ENCODE peak calls at places on chromosomes 5 and 9, in ten cellular contexts. S, K, E, I, J, F, N, B, L and P are unnamed samples.
A peak's percentile ranks its signal among the peaks of the same experiment; 100 is the strongest.

GRCh38 chr5:7745882-7746735 is 104.8 kb downstream of the CFAP90 start:
- DNase-seq in S (peak; percentile 59), K (peak; percentile 65), E (peak; percentile 77), I (peak; percentile 69), J (peak; percentile 71), F (peak; percentile 63), N (peak; percentile 72), B (no peak), L (peak; percentile 69), P (peak; percentile 57)

GRCh38 chr9:135218331-135219225 is 131.1 kb downstream of the OLFM1 start:
- DNase-seq in S (no peak), K (no peak), E (peak; percentile 23), I (no peak), J (no peak), F (peak; percentile 22), N (no peak), B (no peak), L (peak; percentile 20), P (no peak)

GRCh38 chr9:34443533-34443932 is 14.8 kb downstream of the FAM219A start:
- DNase-seq in S (no peak), K (no peak), E (no peak), I (no peak), J (no peak), F (no peak), N (no peak), B (no peak), L (no peak), P (no peak)

GRCh38 chr5:1276930-1277329 is 17.9 kb downstream of the TERT start:
- DNase-seq in S (no peak), K (no peak), E (no peak), I (no peak), J (no peak), F (no peak), N (no peak), B (no peak), L (no peak), P (no peak)

GRCh38 chr5:132365213-132365612 is 4.3 kb upstream of the SLC22A5 start:
- DNase-seq in S (peak; percentile 74), K (no peak), E (no peak), I (no peak), J (no peak), F (no peak), N (peak; percentile 95), B (no peak), L (no peak), P (no peak)

GRCh38 chr9:31445960-31446359 is 938.5 kb upstream of the ACO1 start:
- DNase-seq in S (no peak), K (no peak), E (no peak), I (no peak), J (no peak), F (no peak), N (no peak), B (no peak), L (no peak), P (no peak)

GRCh38 chr5:1330146-1330846 is 14.6 kb downstream of the CLPTM1L start:
- DNase-seq in S (no peak), K (peak; percentile 61), E (no peak), I (peak; percentile 85), J (no peak), F (no peak), N (no peak), B (no peak), L (no peak), P (peak; percentile 59)

GRCh38 chr9:137312852-137313325 is 10.8 kb upstream of the NRARP start:
- DNase-seq in S (no peak), K (no peak), E (peak; percentile 15), I (no peak), J (no peak), F (no peak), N (peak; percentile 20), B (no peak), L (no peak), P (peak; percentile 16)

GRCh38 chr9:81071108-81071507 is 618.2 kb downstream of the TLE1 start:
- DNase-seq in S (no peak), K (no peak), E (no peak), I (no peak), J (no peak), F (no peak), N (no peak), B (no peak), L (no peak), P (no peak)

GRCh38 chr5:8843766-8844165 is 702.1 kb downstream of the SEMA5A start:
- DNase-seq in S (peak; percentile 85), K (no peak), E (peak; percentile 22), I (no peak), J (peak; percentile 62), F (peak; percentile 46), N (no peak), B (no peak), L (no peak), P (no peak)

GRCh38 chr9:16103613-16104012 is 550.8 kb downstream of the CCDC171 start:
- DNase-seq in S (peak; percentile 33), K (peak; percentile 8), E (peak; percentile 47), I (no peak), J (no peak), F (peak; percentile 42), N (no peak), B (no peak), L (peak; percentile 90), P (no peak)

GRCh38 chr9:124079176-124079925 is 67.8 kb downstream of the LHX2 start:
- DNase-seq in S (peak; percentile 66), K (no peak), E (no peak), I (no peak), J (no peak), F (peak; percentile 40), N (peak; percentile 39), B (no peak), L (no peak), P (no peak)

GRCh38 chr9:6843742-6844141 is 86.0 kb downstream of the KDM4C start:
- DNase-seq in S (no peak), K (no peak), E (no peak), I (no peak), J (no peak), F (no peak), N (no peak), B (no peak), L (no peak), P (no peak)

GRCh38 chr5:15803280-15803679 is 303.3 kb downstream of the FBXL7 start:
- DNase-seq in S (no peak), K (no peak), E (no peak), I (no peak), J (no peak), F (no peak), N (no peak), B (no peak), L (no peak), P (no peak)

GRCh38 chr5:130216306-130216705 is 312.0 kb downstream of the CHSY3 start:
- DNase-seq in S (no peak), K (no peak), E (no peak), I (no peak), J (no peak), F (no peak), N (no peak), B (no peak), L (no peak), P (no peak)

GRCh38 chr9:87883990-87884389 is 1.3 kb downstream of the SPATA31E1 start:
- DNase-seq in S (no peak), K (no peak), E (no peak), I (peak; percentile 2), J (no peak), F (no peak), N (peak; percentile 18), B (no peak), L (no peak), P (no peak)

GRCh38 chr9:35812025-35812602 is at the start of gene SPAG8:
- DNase-seq in S (peak; percentile 96), K (peak; percentile 95), E (peak; percentile 96), I (peak; percentile 91), J (peak; percentile 85), F (peak; percentile 96), N (peak; percentile 96), B (peak; percentile 90), L (peak; percentile 95), P (peak; percentile 91)
- TF ChIP-seq POLR2A in S (no peak), K (peak; percentile 59), E (peak; percentile 59), I (peak; percentile 26), J (no peak), F (no peak), N (peak; percentile 51), B (peak; percentile 52), L (no peak), P (no peak)

DNA sequence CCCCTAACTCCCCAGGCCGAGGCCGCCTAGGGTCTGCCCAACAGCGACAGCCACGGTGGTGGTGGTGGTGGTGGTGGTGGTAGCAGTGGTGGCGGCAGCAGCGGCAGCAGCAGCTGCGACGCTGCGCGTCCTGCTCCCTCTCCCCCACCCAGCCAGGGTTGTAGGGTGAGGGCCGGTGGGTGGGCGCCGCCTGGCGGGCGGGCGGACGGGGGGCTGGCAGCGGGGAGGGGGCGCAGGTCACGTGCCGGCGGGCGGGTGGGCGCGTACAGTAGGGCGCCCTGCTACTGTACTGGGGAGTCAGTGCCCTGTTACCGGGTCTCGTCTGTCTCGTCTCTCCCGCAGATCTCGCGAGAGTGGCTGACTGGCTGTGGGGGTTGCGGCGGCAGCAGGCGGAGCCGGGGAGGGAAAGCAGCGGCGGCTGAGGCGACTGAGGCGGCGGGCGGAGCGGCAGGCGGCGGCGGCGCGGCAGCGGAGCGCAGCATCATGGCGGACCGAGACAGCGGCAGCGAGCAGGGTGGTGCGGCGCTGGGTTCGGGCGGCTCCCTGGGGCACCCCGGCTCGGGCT is at the start of gene PURA:
- DNase-seq in S (peak; percentile 92), K (peak; percentile 97), E (peak; percentile 97), I (peak; percentile 92), J (peak; percentile 95), F (peak; percentile 98), N (peak; percentile 94), B (peak; percentile 82), L (peak; percentile 95), P (peak; percentile 96)
- TF ChIP-seq POLR2A in S (peak; percentile 46), K (peak; percentile 64), E (peak; percentile 79), I (peak; percentile 87), J (no peak), F (no peak), N (peak; percentile 85), B (peak; percentile 86), L (peak; percentile 48), P (peak; percentile 87)

GRCh38 chr9:127898433-127899199 is 787 bp downstream of the ST6GALNAC6 start:
- DNase-seq in S (peak; percentile 89), K (peak; percentile 40), E (peak; percentile 57), I (no peak), J (no peak), F (no peak), N (no peak), B (no peak), L (peak; percentile 75), P (no peak)
- TF ChIP-seq POLR2A in S (no peak), K (no peak), E (peak; percentile 8), I (no peak), J (no peak), F (no peak), N (no peak), B (peak; percentile 45), L (no peak), P (peak; percentile 26)

GRCh38 chr5:108917596-108917995 is 169.9 kb downstream of the FER start:
- DNase-seq in S (peak; percentile 40), K (no peak), E (no peak), I (no peak), J (no peak), F (no peak), N (no peak), B (no peak), L (no peak), P (no peak)

GRCh38 chr5:108924457-108924961 is 176.8 kb downstream of the FER start:
- DNase-seq in S (no peak), K (no peak), E (no peak), I (no peak), J (no peak), F (no peak), N (peak; percentile 10), B (no peak), L (no peak), P (no peak)

GRCh38 chr5:108925073-108925472 is 177.4 kb downstream of the FER start:
- DNase-seq in S (no peak), K (no peak), E (no peak), I (no peak), J (no peak), F (no peak), N (no peak), B (no peak), L (no peak), P (no peak)

GRCh38 chr5:108919591-108920326 is 172.1 kb downstream of the FER start:
- DNase-seq in S (no peak), K (no peak), E (no peak), I (no peak), J (no peak), F (no peak), N (no peak), B (no peak), L (no peak), P (no peak)
- TF ChIP-seq POLR2A in S (no peak), K (no peak), E (no peak), I (no peak), J (no peak), F (no peak), N (no peak), B (no peak), L (no peak), P (no peak)